ENCODE peak calls at places on chromosome 13, in nine cellular contexts. H is activated CD4-positive, CD25-positive, alpha-beta regulatory T cell; N is ovary; V is mucosa of gallbladder; R is CD4-positive, alpha-beta memory T cell; F is activated CD4-positive, alpha-beta T cell treated with anti-CD3 and anti-CD28 coated beads, Interleukin-2, amount 50 U/mL, for 48 hours; E is activated B cell treated with CpG ODN at 0.5 μM for 24 hours; D is M059J; C is activated T-helper 1 cell treated with anti-CD3 and anti-CD28 coated beads, Interleukin-2, amount 50 U/mL, for 16 hours. I is an unnamed sample.

GRCh38 chr13:40064154-40064713 is 408.8 kb downstream of the COG6 start:
- DNase-seq in C (no peak), H (no peak), F (no peak), V (no peak), D (no peak), N (no peak), R (no peak), E (no peak), I (no peak)

GRCh38 chr13:100197591-100198365 is 108.9 kb downstream of the PCCA start:
- DNase-seq in E (no peak), D (no peak), F (no peak), V (no peak), R (no peak), N (no peak), H (no peak), C (no peak), I (no peak)

GRCh38 chr13:97202761-97203160 is 19.4 kb upstream of the MBNL2 start:
- DNase-seq in N (no peak), C (no peak), V (no peak), F (no peak), D (no peak), R (no peak), E (no peak), H (no peak), I (no peak)

GRCh38 chr13:79485014-79485441 is 4.1 kb downstream of the NDFIP2 start:
- DNase-seq in E (no peak), N (no peak), V (peak; percentile 46), F (no peak), C (no peak), H (no peak), R (no peak), D (peak; percentile 63), I (no peak)

GRCh38 chr13:49304763-49305695 is 57.3 kb downstream of the CDADC1 start:
- DNase-seq in D (no peak), N (no peak), R (no peak), H (no peak), V (no peak), E (no peak), C (no peak), F (no peak), I (no peak)

GRCh38 chr13:113110048-113110851 is 4.7 kb downstream of the F7 start:
- DNase-seq in D (no peak), E (no peak), N (peak; percentile 20), V (no peak), C (no peak), F (peak; percentile 28), R (no peak), H (no peak), I (no peak)

GRCh38 chr13:48647625-48648024 is 6.1 kb upstream of the CYSLTR2 start:
- DNase-seq in V (no peak), N (no peak), H (no peak), D (no peak), E (no peak), F (no peak), C (no peak), R (no peak), I (no peak)

GRCh38 chr13:67258482-67258881 is 28.3 kb upstream of the PCDH9 start:
- DNase-seq in R (no peak), C (no peak), H (no peak), E (no peak), D (no peak), F (no peak), N (no peak), V (no peak), I (no peak)

GRCh38 chr13:48783181-48783630 is 129.5 kb downstream of the CYSLTR2 start:
- DNase-seq in V (peak; percentile 79), C (no peak), E (no peak), N (peak; percentile 54), F (no peak), H (no peak), R (no peak), D (peak; percentile 81), I (no peak)

GRCh38 chr13:102598061-102598460 is 1.3 kb downstream of the TPP2 start:
- DNase-seq in N (no peak), H (no peak), V (no peak), E (no peak), C (no peak), R (no peak), D (peak; percentile 3), F (no peak), I (no peak)

GRCh38 chr13:60572003-60572792 is 175.2 kb downstream of the TDRD3 start:
- DNase-seq in R (no peak), C (no peak), V (no peak), H (no peak), E (no peak), D (peak; percentile 77), N (no peak), F (no peak), I (no peak)